ENCODE peak calls at places on chromosomes 2 and 18, in eight cellular contexts. U is occipital lobe; J is fibroblast of mammary gland; N is AG04450; R is foreskin fibroblast; W is LoVo; P is GM12892; Q is CD8-positive, alpha-beta T cell. O is an unnamed sample.
A peak's percentile ranks its signal among the peaks of the same experiment; 100 is the strongest.

GRCh38 chr2:100281521-100282438 is 40.5 kb downstream of the LONRF2 start:
- DNase-seq in U (no peak), J (peak; percentile 94), N (no peak), R (peak; percentile 34), W (no peak), P (no peak), Q (no peak), O (no peak)

GRCh38 chr2:174633621-174633927 is 36.0 kb upstream of the WIPF1 start:
- DNase-seq in U (no peak), J (peak; percentile 38), N (no peak), R (peak; percentile 53), W (no peak), P (no peak), Q (no peak), O (no peak)

GRCh38 chr2:218605438-218605837 is 2.3 kb upstream of the PLCD4 start:
- DNase-seq in U (no peak), J (peak; percentile 63), N (peak; percentile 34), R (peak; percentile 87), W (no peak), P (no peak), Q (no peak), O (no peak)

GRCh38 chr2:29250977-29251376 is 135.8 kb downstream of the CLIP4 start:
- DNase-seq in U (no peak), J (no peak), N (no peak), R (no peak), W (no peak), P (no peak), Q (no peak), O (no peak)

GRCh38 chr18:12742453-12742852 is 39.6 kb downstream of the PSMG2 start:
- DNase-seq in U (no peak), J (peak; percentile 87), N (peak; percentile 26), R (peak; percentile 87), W (no peak), P (no peak), Q (no peak), O (peak; percentile 70)

GRCh38 chr2:193885419-193885818 is 1690.7 kb upstream of the TMEFF2 start:
- DNase-seq in U (no peak), J (no peak), N (no peak), R (no peak), W (no peak), P (no peak), Q (no peak), O (no peak)

GRCh38 chr2:18001671-18002070 is 123.2 kb downstream of the KCNS3 start:
- DNase-seq in U (no peak), J (no peak), N (no peak), R (no peak), W (no peak), P (no peak), Q (no peak), O (peak; percentile 2)

GRCh38 chr2:68753318-68753717 is 18.7 kb downstream of the ARHGAP25 start:
- DNase-seq in U (no peak), J (no peak), N (no peak), R (no peak), W (no peak), P (no peak), Q (no peak), O (no peak)

GRCh38 chr18:40607741-40608140 is 1347.3 kb upstream of the PIK3C3 start:
- DNase-seq in U (no peak), J (no peak), N (no peak), R (peak; percentile 0), W (no peak), P (no peak), Q (no peak), O (no peak)

GRCh38 chr2:68127358-68128242 is 30.1 kb upstream of the PNO1 start:
- DNase-seq in U (no peak), J (no peak), N (no peak), R (no peak), W (no peak), P (no peak), Q (no peak), O (no peak)

GRCh38 chr18:60794802-60795201 is 422.2 kb upstream of the MC4R start:
- DNase-seq in U (no peak), J (no peak), N (no peak), R (no peak), W (no peak), P (no peak), Q (no peak), O (no peak)

GRCh38 chr2:237932731-237933131 is 34.1 kb upstream of the UBE2F start:
- DNase-seq in U (no peak), J (peak; percentile 72), N (peak; percentile 78), R (peak; percentile 83), W (no peak), P (no peak), Q (no peak), O (no peak)

GRCh38 chr2:36741188-36741587 is 44.7 kb downstream of the VIT start:
- DNase-seq in U (no peak), J (no peak), N (no peak), R (no peak), W (no peak), P (no peak), Q (no peak), O (no peak)

GRCh38 chr2:53874401-53874950 is 14.7 kb upstream of the GPR75 start:
- DNase-seq in U (no peak), J (no peak), N (no peak), R (no peak), W (no peak), P (no peak), Q (no peak), O (no peak)

GRCh38 chr18:79940814-79941472 is 10.5 kb downstream of the SLC66A2 start:
- DNase-seq in U (no peak), J (no peak), N (no peak), R (no peak), W (no peak), P (no peak), Q (no peak), O (no peak)

GRCh38 chr2:120415728-120416509 is 70.0 kb downstream of the INHBB start:
- DNase-seq in U (no peak), J (no peak), N (no peak), R (no peak), W (no peak), P (no peak), Q (no peak), O (no peak)

GRCh38 chr2:112625474-112626114 is 20.1 kb upstream of the SLC20A1 start:
- DNase-seq in U (no peak), J (no peak), N (no peak), R (no peak), W (no peak), P (no peak), Q (no peak), O (no peak)

GRCh38 chr2:74008761-74009395 is 24.2 kb downstream of the TET3 start:
- DNase-seq in U (no peak), J (no peak), N (no peak), R (peak; percentile 63), W (no peak), P (no peak), Q (no peak), O (no peak)

GRCh38 chr18:3985030-3985429 is 470.1 kb downstream of the DLGAP1 start:
- DNase-seq in U (no peak), J (peak; percentile 32), N (no peak), R (no peak), W (no peak), P (no peak), Q (no peak), O (no peak)